ENCODE peak calls at places on chromosomes 13 and 19, in four cellular contexts. O is HepG2, Y is HCT116, D is K562. Q is an unnamed sample. For H3K9me3, the result is how much of the 10 kb centered on the place peaks cover.

GRCh38 chr19:1108291-1109031 is 4.7 kb downstream of the GPX4 start:
- DNase-seq in O (no peak), Y (no peak), D (no peak), Q (no peak)

GRCh38 chr19:21141787-21142464 is at the start of gene ZNF431:
- DNase-seq in O (peak), Y (peak), D (peak), Q (peak)

GRCh38 chr13:114022309-114022669 is 48.4 kb upstream of the C13orf46 start:
- DNase-seq in O (no peak), Y (no peak), D (no peak), Q (no peak)

GRCh38 chr19:4396949-4397783 is 3.2 kb downstream of the SH3GL1 start:
- DNase-seq in O (no peak), Y (no peak), D (no peak), Q (no peak)

GRCh38 chr13:80131204-80131603 is 209.7 kb downstream of the SPRY2 start:
- DNase-seq in O (no peak), Y (no peak), D (no peak), Q (peak)

GRCh38 chr19:19535311-19536191 is 2.5 kb upstream of the CILP2 start:
- DNase-seq in O (no peak), Y (no peak), D (no peak), Q (no peak)

GRCh38 chr13:73924607-73925006 is 209.6 kb downstream of the KLF12 start:
- DNase-seq in O (no peak), Y (no peak), D (no peak), Q (no peak)

GRCh38 chr13:100666124-100666523 is 8.5 kb downstream of the TMTC4 start:
- DNase-seq in O (no peak), Y (no peak), D (no peak), Q (peak)

GRCh38 chr13:51590966-51591627 is 6.8 kb downstream of the WDFY2 start:
- DNase-seq in O (peak), Y (no peak), D (peak), Q (peak)

GRCh38 chr13:102508411-102508810 is 88.4 kb upstream of the TPP2 start:
- DNase-seq in O (no peak), Y (no peak), D (no peak), Q (no peak)

GRCh38 chr13:99179460-99179859 is 21.2 kb upstream of the UBAC2 start:
- DNase-seq in O (no peak), Y (no peak), D (no peak), Q (no peak)

GRCh38 chr13:112261924-112262323 is 114.2 kb upstream of the SPACA7 start:
- DNase-seq in O (no peak), Y (no peak), D (no peak), Q (no peak)

GRCh38 chr19:518292-519231 is 11.3 kb downstream of the TPGS1 start:
- DNase-seq in O (no peak), Y (no peak), D (peak), Q (no peak)

GRCh38 chr13:80123945-80124344 is 217.0 kb downstream of the SPRY2 start:
- DNase-seq in O (no peak), Y (no peak), D (no peak), Q (no peak)

GRCh38 chr19:16143399-16144215 is at the start of gene HSH2D:
- DNase-seq in O (peak), Y (peak), D (no peak), Q (no peak)

GRCh38 chr13:69970521-69970920 is 137.1 kb upstream of the ATXN8OS start:
- DNase-seq in O (no peak), Y (no peak), D (no peak), Q (no peak)

GRCh38 chr13:57629821-57630235 is 1.7 kb upstream of the PCDH17 start:
- DNase-seq in O (no peak), Y (no peak), D (peak), Q (peak)

GRCh38 chr19:51131780-51132680 is 7.3 kb downstream of the SIGLEC9 start:
- DNase-seq in O (no peak), Y (peak), D (peak), Q (peak)

GRCh38 chr13:52665325-52665724 is 12.7 kb downstream of the SUGT1 start:
- DNase-seq in O (peak), Y (peak), D (peak), Q (peak)

GRCh38 chr13:75486654-75487053 is 4.7 kb upstream of the TBC1D4 start:
- DNase-seq in O (no peak), Y (no peak), D (no peak), Q (no peak)

DNA sequence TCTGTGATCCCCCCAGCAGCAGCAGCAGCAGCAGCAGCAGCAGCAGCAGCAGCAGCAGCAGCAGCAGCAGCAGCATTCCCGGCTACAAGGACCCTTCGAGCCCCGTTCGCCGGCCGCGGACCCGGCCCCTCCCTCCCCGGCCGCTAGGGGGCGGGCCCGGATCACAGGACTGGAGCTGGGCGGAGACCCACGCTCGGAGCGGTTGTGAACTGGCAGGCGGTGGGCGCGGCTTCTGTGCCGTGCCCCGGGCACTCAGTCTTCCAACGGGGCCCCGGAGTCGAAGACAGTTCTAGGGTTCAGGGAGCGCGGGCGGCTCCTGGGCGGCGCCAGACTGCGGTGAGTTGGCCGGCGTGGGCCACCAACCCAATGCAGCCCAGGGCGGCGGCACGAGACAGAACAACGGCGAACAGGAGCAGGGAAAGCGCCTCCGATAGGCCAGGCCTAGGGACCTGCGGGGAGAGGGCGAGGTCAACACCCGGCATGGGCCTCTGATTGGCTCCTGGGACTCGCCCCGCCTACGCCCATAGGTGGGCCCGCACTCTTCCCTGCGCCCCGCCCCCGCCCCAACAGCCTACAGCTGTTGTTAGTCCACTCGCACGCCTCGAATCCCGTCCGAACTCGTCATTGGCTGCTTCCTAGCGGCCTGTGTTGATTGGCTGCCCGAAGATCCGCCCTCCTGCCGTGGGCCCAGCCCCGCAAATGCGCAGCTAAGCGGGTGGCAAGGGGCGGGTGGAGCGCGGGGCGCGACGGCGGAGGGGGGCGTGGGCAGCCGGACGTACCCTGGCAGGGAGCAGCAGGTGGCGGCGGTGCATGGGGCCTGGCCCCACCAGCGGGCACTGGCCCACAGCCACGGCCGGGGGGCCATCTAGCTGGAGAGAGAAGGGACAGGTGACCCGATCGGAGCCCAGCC is 1.4 kb upstream of the SIX5 start:
- DNase-seq in O (peak), Y (peak), D (peak), Q (peak)
- TF ChIP-seq ELF1 in O (no peak), Y (no peak), D (no peak), Q (no peak)

GRCh38 chr19:9189538-9189937 is 10.8 kb downstream of the OR7D2 start:
- DNase-seq in O (no peak), Y (no peak), D (no peak), Q (no peak)
- H3K9me3 ChIP-seq in O (under half), Y (under half), D (under half), Q (under half)

GRCh38 chr13:64869539-64869938 is 2360.6 kb downstream of the PCDH9 start:
- DNase-seq in O (no peak), Y (no peak), D (no peak), Q (no peak)
- TF ChIP-seq MAX in O (no peak), Y (no peak), D (no peak), Q (no peak)

GRCh38 chr19:23867895-23868294 is 46.8 kb upstream of the ZNF726 start:
- DNase-seq in O (no peak), Y (no peak), D (no peak), Q (peak)
- TF ChIP-seq ELF1 in O (no peak), Y (no peak), D (no peak), Q (no peak)

GRCh38 chr19:14718522-14719113 is 28.8 kb downstream of the ZNF333 start:
- DNase-seq in O (no peak), Y (no peak), D (no peak), Q (no peak)
- H3K9me3 ChIP-seq in O (under half), Y (half or more), D (under half), Q (under half)

GRCh38 chr19:43620061-43621001 is 902 bp upstream of the ZNF428 start:
- DNase-seq in O (no peak), Y (no peak), D (peak), Q (no peak)
- TF ChIP-seq MAX in O (no peak), Y (no peak), D (no peak), Q (no peak)

GRCh38 chr13:40910324-40911050 is 108.6 kb downstream of the ELF1 start:
- DNase-seq in O (peak), Y (no peak), D (no peak), Q (no peak)
- TF ChIP-seq ELF1 in O (no peak), Y (no peak), D (no peak), Q (no peak)

Q was measured in SK-N-SH.